ENCODE peak calls at places on chromosomes 1 and 21, in eight cellular contexts. J, L, R, O, V, I, G and H are unnamed samples.
A peak's percentile ranks its signal among the peaks of the same experiment; 100 is the strongest.

GRCh38 chr1:23634840-23635642 is 56.6 kb upstream of the RPL11 start:
- DNase-seq in R (peak; percentile 77), G (peak; percentile 86), O (peak; percentile 46), L (peak; percentile 56), J (peak; percentile 86), V (no peak), I (no peak), H (no peak)

GRCh38 chr1:6235302-6235680 is 473 bp downstream of the ICMT start:
- DNase-seq in J (no peak), R (no peak), O (peak; percentile 51), I (peak; percentile 86), G (no peak), V (no peak), L (no peak), H (no peak)

GRCh38 chr1:164265232-164265631 is 293.8 kb upstream of the PBX1 start:
- DNase-seq in R (no peak), L (no peak), V (no peak), G (no peak), O (no peak), J (no peak), I (no peak), H (no peak)

GRCh38 chr1:59514061-59514909 is 217.4 kb downstream of the FGGY start:
- DNase-seq in R (no peak), L (no peak), V (no peak), J (no peak), O (no peak), I (no peak), G (no peak), H (no peak)

GRCh38 chr1:21340230-21340564 is 49.9 kb upstream of the ECE1 start:
- DNase-seq in R (no peak), O (peak; percentile 78), G (no peak), V (no peak), L (no peak), I (peak; percentile 82), J (no peak), H (no peak)

GRCh38 chr1:25746299-25747045 is 53.5 kb upstream of the SELENON start:
- DNase-seq in O (no peak), R (no peak), J (no peak), I (no peak), L (no peak), V (no peak), G (no peak), H (no peak)

GRCh38 chr1:105793541-105794146 is 1262.8 kb upstream of the PRMT6 start:
- DNase-seq in V (no peak), L (no peak), J (no peak), R (no peak), I (no peak), O (peak; percentile 72), G (peak; percentile 13), H (no peak)

GRCh38 chr1:89484097-89485038 is 40.3 kb upstream of the LRRC8B start:
- DNase-seq in I (no peak), V (no peak), J (no peak), R (no peak), O (no peak), L (no peak), G (no peak), H (no peak)

GRCh38 chr21:45639206-45640000 is 4.1 kb upstream of the PCBP3 start:
- DNase-seq in L (no peak), I (peak; percentile 45), V (no peak), O (no peak), R (no peak), J (no peak), G (peak; percentile 10), H (no peak)

GRCh38 chr21:45640888-45641479 is 2.5 kb upstream of the PCBP3 start:
- DNase-seq in O (peak; percentile 68), J (no peak), I (peak; percentile 59), L (no peak), G (peak; percentile 17), R (peak; percentile 50), V (no peak), H (no peak)

GRCh38 chr21:45641480-45642035 is 2.0 kb upstream of the PCBP3 start:
- DNase-seq in R (no peak), G (no peak), O (peak; percentile 68), I (peak; percentile 51), J (no peak), V (no peak), L (no peak), H (no peak)

GRCh38 chr21:45638707-45639106 is 4.8 kb upstream of the PCBP3 start:
- DNase-seq in V (no peak), O (no peak), I (no peak), J (no peak), G (no peak), R (no peak), L (no peak), H (no peak)

DNA sequence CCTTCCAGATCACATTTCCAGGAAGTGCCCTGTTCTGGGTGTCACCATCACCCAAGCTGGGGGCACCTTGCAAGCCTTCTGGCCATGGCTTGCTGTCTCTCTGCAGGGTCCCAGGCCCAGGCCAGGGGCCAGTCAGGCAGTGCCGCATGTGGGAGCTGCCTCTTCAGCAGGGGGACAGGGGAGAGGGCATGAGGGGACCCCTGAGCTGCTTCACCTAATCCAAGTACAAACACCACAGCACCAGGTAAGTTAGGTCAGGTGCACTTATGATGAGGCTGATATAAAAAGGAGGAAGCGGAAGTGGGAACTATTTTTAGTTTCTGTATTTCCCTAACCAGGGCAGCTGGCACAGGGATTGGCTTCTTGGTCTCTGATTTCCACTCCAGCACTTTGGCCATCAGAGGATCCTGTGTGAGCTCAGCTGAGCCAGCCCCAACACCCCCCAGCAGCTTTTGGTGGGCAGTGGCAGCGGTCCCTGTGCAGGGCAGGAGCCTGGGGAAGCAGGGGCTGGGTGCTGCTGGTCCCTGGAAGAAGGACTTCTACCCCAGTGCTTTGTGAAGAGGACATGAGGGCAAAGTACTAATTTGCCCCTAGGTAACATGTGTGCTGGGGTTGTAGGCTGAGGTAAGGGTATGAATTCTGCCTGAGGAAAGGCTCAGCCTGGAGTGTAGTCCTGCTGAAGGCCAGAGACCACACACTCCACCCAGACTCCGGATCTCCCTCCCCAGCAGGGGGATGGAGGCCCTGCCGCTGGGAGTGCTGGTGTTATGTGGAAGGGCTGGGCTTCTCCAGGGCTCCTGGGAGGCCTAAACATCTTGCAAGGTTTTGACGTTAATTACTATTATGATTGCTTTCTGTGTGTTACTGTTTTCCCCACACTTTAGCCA is 3.3 kb upstream of the PCBP3 start:
- DNase-seq in L (no peak), G (peak; percentile 7), V (no peak), J (no peak), R (no peak), O (no peak), I (peak; percentile 48), H (no peak)
- H3K27ac ChIP-seq in L (no peak overlapping the region), G (no peak overlapping the region), V (no peak overlapping the region), J (no peak overlapping the region), R (peak overlapping the region; percentile 64), O (peak overlapping the region; percentile 21), I (peak overlapping the region; percentile 72), H (no peak overlapping the region)

DNA sequence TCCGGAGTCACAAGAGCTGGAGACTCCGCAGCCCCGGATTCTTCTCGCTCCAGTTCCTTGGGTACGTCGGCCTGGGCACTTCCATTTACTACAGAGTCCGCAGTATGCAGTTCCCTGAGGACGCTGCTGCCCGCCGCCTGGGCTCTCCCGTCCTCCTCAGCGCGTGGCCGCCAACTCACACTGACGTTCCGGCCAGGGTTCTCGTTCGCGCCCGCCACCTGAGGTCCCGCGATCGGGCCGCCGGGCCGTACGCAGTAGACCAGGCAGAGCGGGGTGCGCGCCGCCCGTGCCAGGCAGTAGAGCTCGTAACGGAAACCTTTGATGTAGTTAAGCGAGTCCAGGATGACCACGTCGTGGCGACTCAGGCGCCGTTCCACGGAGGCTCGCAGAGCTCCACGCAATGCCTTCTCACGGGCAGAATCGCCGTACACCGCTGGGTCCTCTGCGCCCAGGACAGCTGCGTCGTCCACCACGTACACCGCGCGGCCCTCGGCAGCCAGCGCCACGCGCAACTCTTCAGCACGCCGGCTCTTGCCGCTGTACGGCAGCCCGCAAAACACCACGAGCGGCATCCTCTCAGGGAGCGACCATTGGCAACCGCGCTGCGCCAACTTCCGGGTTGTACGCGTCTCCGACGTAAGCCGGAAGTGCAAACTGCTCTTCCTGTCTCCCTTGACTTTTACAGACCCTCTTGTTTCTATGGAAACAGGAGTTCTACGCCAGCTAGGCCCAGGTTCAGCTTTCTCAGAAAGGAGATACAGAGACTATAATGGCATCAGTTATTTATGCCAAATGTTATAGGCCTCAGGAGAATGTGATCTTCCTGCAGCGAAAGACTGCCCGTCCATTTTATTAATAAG is at the start of gene KTI12:
- DNase-seq in J (peak; percentile 78), G (peak; percentile 86), O (peak; percentile 92), I (peak; percentile 88), R (peak; percentile 75), L (peak; percentile 73), V (peak; percentile 35), H (peak; percentile 67)
- TF ChIP-seq POLR2A in J (peak; percentile 71), G (peak; percentile 96), O (peak; percentile 69), I (peak; percentile 44), R (peak; percentile 43), L (peak; percentile 64), V (peak; percentile 51), H (no peak)

GRCh38 chr1:62687903-62688686 is at the start of gene DOCK7:
- DNase-seq in L (peak; percentile 53), J (peak; percentile 57), V (no peak), G (peak; percentile 74), I (peak; percentile 86), O (peak; percentile 79), R (peak; percentile 57), H (peak; percentile 61)

GRCh38 chr1:62687421-62687902 is 724 bp downstream of the DOCK7 start:
- DNase-seq in L (no peak), O (peak; percentile 58), R (peak; percentile 10), I (no peak), J (peak; percentile 13), G (no peak), V (no peak), H (no peak)

GRCh38 chr1:62689524-62689923 is 1.3 kb upstream of the DOCK7 start:
- DNase-seq in V (no peak), J (no peak), G (no peak), I (no peak), R (no peak), L (peak; percentile 51), O (no peak), H (no peak)

GRCh38 chr1:62686822-62687221 is 1.4 kb downstream of the DOCK7 start:
- DNase-seq in R (no peak), G (no peak), L (no peak), V (no peak), J (no peak), I (no peak), O (no peak), H (no peak)

DNA sequence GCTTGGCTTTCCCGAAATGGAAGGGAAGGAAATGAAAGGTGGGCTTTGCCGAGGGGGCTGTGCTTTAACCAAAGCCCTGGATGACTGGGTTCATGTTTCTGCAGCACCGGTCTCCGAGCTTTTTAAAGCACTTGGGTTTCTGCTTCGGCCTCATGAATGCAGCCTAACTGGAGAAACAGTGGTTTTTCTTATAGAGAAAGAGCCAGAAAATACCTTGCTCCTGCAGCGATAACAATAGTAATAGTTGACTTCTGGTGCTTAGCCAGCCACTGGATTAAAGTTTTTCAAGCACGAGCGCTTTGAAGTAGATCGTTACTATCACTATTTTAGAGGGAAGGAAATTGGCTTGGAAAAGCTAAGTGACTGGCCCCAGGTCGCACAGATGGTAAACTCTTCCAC is 500 bp upstream of the DOCK7 start:
- DNase-seq in I (no peak), V (no peak), L (no peak), O (no peak), J (no peak), G (no peak), R (no peak), H (no peak)
- H3K27ac ChIP-seq in I (peak overlapping the region; percentile 84), V (peak overlapping the region; percentile 83), L (peak overlapping the region; percentile 74), O (peak overlapping the region; percentile 80), J (peak overlapping the region; percentile 99), G (peak overlapping the region; percentile 78), R (peak overlapping the region; percentile 90), H (peak overlapping the region; percentile 58)

GRCh38 chr1:46169811-46170454 is 5.0 kb upstream of the TSPAN1 start:
- DNase-seq in R (no peak), L (no peak), G (no peak), J (no peak), O (no peak), V (no peak), I (no peak), H (no peak)

GRCh38 chr1:46172321-46172720 is 2.6 kb upstream of the TSPAN1 start:
- DNase-seq in L (no peak), V (no peak), I (no peak), J (no peak), R (no peak), G (no peak), O (no peak), H (no peak)

GRCh38 chr1:46173361-46173856 is 1.5 kb upstream of the TSPAN1 start:
- DNase-seq in R (no peak), O (no peak), I (no peak), J (no peak), G (peak; percentile 55), L (no peak), V (no peak), H (no peak)

GRCh38 chr1:46171351-46171750 is 3.5 kb upstream of the TSPAN1 start:
- DNase-seq in L (no peak), O (no peak), I (no peak), J (no peak), R (no peak), V (no peak), G (no peak), H (no peak)

GRCh38 chr1:46171872-46172271 is 3.0 kb upstream of the TSPAN1 start:
- DNase-seq in O (no peak), G (no peak), V (no peak), I (no peak), L (no peak), R (no peak), J (no peak), H (no peak)
- TF ChIP-seq POLR2A in O (no peak), G (no peak), V (no peak), I (no peak), L (no peak), R (no peak), J (no peak), H (no peak)